ENCODE peak calls at places on chromosomes 2 and 18, in six cellular contexts. N is K562, R is A549, J is GM12878, G is NB4, Q is HepG2. D is an unnamed sample.

GRCh38 chr18:32920796-32921787 is 148.3 kb upstream of the KLHL14 start:
- DNase-seq in N (no peak), R (peak), Q (peak), J (no peak), G (peak), D (peak)

GRCh38 chr2:8003462-8004075 is 678.3 kb upstream of the ID2 start:
- DNase-seq in Q (no peak), R (no peak), N (peak), J (no peak), G (peak), D (no peak)

GRCh38 chr2:222318712-222319575 is 20.1 kb upstream of the PAX3 start:
- DNase-seq in J (no peak), R (no peak), G (peak), N (no peak), Q (no peak), D (no peak)

GRCh38 chr18:12840382-12840781 is 43.7 kb downstream of the PTPN2 start:
- DNase-seq in N (no peak), G (no peak), J (no peak), Q (no peak), R (no peak), D (no peak)

GRCh38 chr2:237749961-237750360 is 48.6 kb upstream of the RBM44 start:
- DNase-seq in Q (no peak), G (no peak), N (no peak), J (no peak), R (no peak), D (no peak)

GRCh38 chr2:20156826-20157605 is 67.9 kb downstream of the SDC1 start:
- DNase-seq in Q (no peak), R (no peak), J (peak), N (no peak), G (peak), D (no peak)

GRCh38 chr2:36403675-36404230 is 48.2 kb downstream of the CRIM1 start:
- DNase-seq in R (peak), N (no peak), Q (peak), G (peak), J (no peak), D (peak)

GRCh38 chr2:188265315-188265714 is 26.4 kb upstream of the GULP1 start:
- DNase-seq in Q (no peak), N (no peak), J (no peak), R (no peak), G (no peak), D (no peak)

GRCh38 chr18:27298215-27298804 is 113.2 kb upstream of the CHST9 start:
- DNase-seq in Q (peak), R (no peak), G (peak), N (no peak), J (no peak), D (no peak)

GRCh38 chr2:135820003-135820618 is 16.9 kb downstream of the LCT start:
- DNase-seq in G (peak), J (peak), N (no peak), R (no peak), Q (no peak), D (no peak)

GRCh38 chr18:59067873-59068272 is 71.8 kb upstream of the SEC11C start:
- DNase-seq in Q (no peak), R (no peak), J (no peak), G (peak), N (no peak), D (peak)

GRCh38 chr2:221293949-221294736 is 278.0 kb downstream of the EPHA4 start:
- DNase-seq in N (no peak), G (peak), R (no peak), Q (no peak), J (no peak), D (no peak)

GRCh38 chr2:55395724-55396605 is 23.7 kb downstream of the CCDC88A start:
- DNase-seq in N (no peak), G (no peak), R (no peak), J (no peak), Q (no peak), D (no peak)

GRCh38 chr2:98608962-98609604 is 694 bp downstream of the UNC50 start:
- DNase-seq in R (peak), Q (no peak), J (no peak), G (peak), N (peak), D (peak)

GRCh38 chr2:88126772-88127637 is 857 bp downstream of the FABP1 start:
- DNase-seq in Q (no peak), G (no peak), N (no peak), J (no peak), R (no peak), D (no peak)

GRCh38 chr2:178205853-178206516 is 11.7 kb downstream of the OSBPL6 start:
- DNase-seq in N (no peak), R (no peak), J (no peak), Q (no peak), G (no peak), D (no peak)

GRCh38 chr2:40844353-40845277 is 392.7 kb upstream of the SLC8A1 start:
- DNase-seq in G (peak), Q (peak), R (no peak), J (no peak), N (no peak), D (no peak)

GRCh38 chr2:187877391-187877790 is 323.2 kb upstream of the TFPI start:
- DNase-seq in Q (no peak), N (no peak), R (no peak), G (no peak), J (no peak), D (peak)

GRCh38 chr18:32956591-32957310 is 183.9 kb upstream of the KLHL14 start:
- DNase-seq in N (no peak), J (no peak), R (no peak), G (no peak), Q (no peak), D (peak)

GRCh38 chr2:177466337-177467195 is 74.0 kb downstream of the AGPS start:
- DNase-seq in J (no peak), N (no peak), R (no peak), Q (no peak), G (no peak), D (no peak)

GRCh38 chr18:63138469-63139340 is 180.9 kb downstream of the BCL2 start:
- DNase-seq in N (no peak), G (no peak), Q (no peak), J (peak), R (no peak), D (no peak)

GRCh38 chr2:232365621-232366321 is 12.8 kb upstream of the ALPP start:
- DNase-seq in R (peak), Q (peak), N (peak), G (peak), J (no peak), D (no peak)

GRCh38 chr18:6661692-6662415 is 67.7 kb upstream of the ARHGAP28 start:
- DNase-seq in J (no peak), Q (no peak), N (no peak), G (no peak), R (no peak), D (no peak)

GRCh38 chr18:76684265-76684664 is 138.1 kb upstream of the ZNF236 start:
- DNase-seq in N (no peak), G (no peak), R (no peak), Q (no peak), J (no peak), D (no peak)

GRCh38 chr18:13294309-13294708 is 75.7 kb downstream of the LDLRAD4 start:
- DNase-seq in N (no peak), G (no peak), J (no peak), R (no peak), Q (no peak), D (no peak)

GRCh38 chr2:216220976-216221375 is 111.8 kb downstream of the XRCC5 start:
- DNase-seq in Q (no peak), R (no peak), J (no peak), G (no peak), N (no peak), D (no peak)
- TF ChIP-seq MYC in Q (no peak), R (no peak), J (no peak), G (no peak), N (no peak), D (no peak)

GRCh38 chr2:43522177-43522576 is 73.7 kb downstream of the THADA start:
- DNase-seq in J (no peak), G (no peak), N (no peak), Q (no peak), R (no peak), D (no peak)
- TF ChIP-seq MYC in J (no peak), G (no peak), N (no peak), Q (no peak), R (no peak), D (no peak)

GRCh38 chr2:241188386-241189092 is at the start of gene ANO7:
- DNase-seq in G (no peak), Q (no peak), N (no peak), J (no peak), R (no peak), D (no peak)
- TF ChIP-seq MYC in G (no peak), Q (no peak), N (no peak), J (no peak), R (no peak), D (no peak)

GRCh38 chr2:1754461-1755170 is 10.3 kb upstream of the PXDN start:
- DNase-seq in N (no peak), J (no peak), Q (no peak), R (no peak), G (no peak), D (no peak)
- TF ChIP-seq MYC in N (no peak), J (no peak), Q (no peak), R (no peak), G (no peak), D (no peak)

GRCh38 chr2:104595576-104595975 is 258.3 kb upstream of the POU3F3 start:
- DNase-seq in Q (no peak), J (no peak), G (peak), R (no peak), N (no peak), D (no peak)
- TF ChIP-seq MYC in Q (no peak), J (no peak), G (no peak), R (no peak), N (no peak), D (no peak)

GRCh38 chr18:9742588-9743131 is 34.6 kb downstream of the RAB31 start:
- DNase-seq in G (no peak), J (no peak), Q (no peak), N (no peak), R (no peak), D (peak)

GRCh38 chr18:9739516-9739915 is 31.4 kb downstream of the RAB31 start:
- DNase-seq in G (no peak), R (no peak), J (no peak), N (no peak), Q (no peak), D (no peak)

GRCh38 chr18:9741821-9742541 is 33.9 kb downstream of the RAB31 start:
- DNase-seq in R (no peak), J (no peak), G (peak), N (no peak), Q (peak), D (peak)

GRCh38 chr18:9740076-9740475 is 32.0 kb downstream of the RAB31 start:
- DNase-seq in J (no peak), N (no peak), Q (no peak), G (no peak), R (no peak), D (no peak)

GRCh38 chr18:9741461-9741820 is 33.3 kb downstream of the RAB31 start:
- DNase-seq in R (no peak), N (no peak), G (no peak), Q (no peak), J (no peak), D (no peak)
- TF ChIP-seq MYC in R (no peak), N (no peak), G (no peak), Q (no peak), J (no peak), D (no peak)

GRCh38 chr2:230814616-230815015 is 50.1 kb upstream of the ITM2C start:
- DNase-seq in J (no peak), G (peak), N (no peak), R (peak), Q (peak), D (peak)
- TF ChIP-seq MYC in J (no peak), G (no peak), N (no peak), R (no peak), Q (no peak), D (no peak)

DNA sequence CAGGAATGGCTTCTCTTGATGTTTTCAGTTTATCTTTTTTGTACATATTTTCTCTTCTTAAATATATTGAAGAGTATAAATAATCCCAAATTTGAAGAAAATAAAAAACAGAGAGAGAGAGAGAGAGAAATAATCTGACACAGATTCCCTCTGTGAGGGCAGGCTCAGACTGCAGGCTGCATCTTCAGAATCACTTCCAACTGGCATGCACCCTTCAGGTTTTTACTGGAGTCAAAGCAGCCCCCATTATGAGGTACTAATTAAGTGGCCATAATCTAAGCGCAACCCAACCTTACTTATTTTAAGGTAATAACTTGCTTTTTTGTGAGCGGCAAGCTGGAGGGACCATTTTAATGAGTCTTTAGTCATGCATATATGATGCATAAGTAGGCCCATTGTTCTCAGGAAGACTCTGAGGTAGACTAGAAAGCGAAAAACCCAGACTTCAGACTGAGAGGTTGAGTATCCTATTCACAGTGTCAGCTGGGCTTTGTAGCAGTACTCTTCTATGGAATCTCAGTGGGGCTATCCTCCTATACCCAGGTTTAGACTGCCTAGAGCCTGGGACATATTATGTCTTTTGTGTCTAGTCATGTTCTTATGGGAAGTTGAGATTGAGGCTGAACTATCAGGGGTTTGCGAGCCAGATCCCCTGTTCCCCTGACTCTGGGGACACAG is 167.4 kb downstream of the SP3 start:
- DNase-seq in Q (no peak), N (no peak), G (no peak), J (no peak), R (no peak), D (no peak)
- TF ChIP-seq MYC in Q (no peak), N (no peak), G (no peak), J (no peak), R (no peak), D (no peak)